ENCODE peak calls at places on chromosomes 12 and 14, in five cellular contexts. One of them, this sample, is unnamed.

GRCh38 chr14:105398726-105399440 is 545 bp downstream of the TEX22 start:
- DNase-seq in NCI-H1417: peak
- DNase-seq in putamen: no peak
- DNase-seq in MV-4-11: no peak
- DNase-seq in HCT116: no peak
- DNase-seq in this sample: peak

GRCh38 chr14:36591482-36591881 is 9.1 kb upstream of the NKX2-8 start:
- DNase-seq in MV-4-11: no peak
- DNase-seq in putamen: no peak
- DNase-seq in NCI-H1417: no peak
- DNase-seq in HCT116: no peak
- DNase-seq in this sample: no peak

GRCh38 chr12:102631274-102631673 is 150.9 kb upstream of the IGF1 start:
- DNase-seq in MV-4-11: no peak
- DNase-seq in NCI-H1417: no peak
- DNase-seq in HCT116: no peak
- DNase-seq in putamen: no peak
- DNase-seq in this sample: no peak

GRCh38 chr14:102279688-102280348 is 25.1 kb downstream of the MOK start:
- DNase-seq in HCT116: peak
- DNase-seq in NCI-H1417: no peak
- DNase-seq in putamen: no peak
- DNase-seq in MV-4-11: no peak
- DNase-seq in this sample: no peak

GRCh38 chr12:100311317-100311716 is 44.3 kb downstream of the SCYL2 start:
- DNase-seq in putamen: no peak
- DNase-seq in NCI-H1417: no peak
- DNase-seq in HCT116: no peak
- DNase-seq in MV-4-11: no peak
- DNase-seq in this sample: no peak

GRCh38 chr12:48265792-48266191 is 62.7 kb upstream of the OR10AD1 start:
- DNase-seq in MV-4-11: no peak
- DNase-seq in NCI-H1417: no peak
- DNase-seq in putamen: no peak
- DNase-seq in HCT116: no peak
- DNase-seq in this sample: no peak

GRCh38 chr12:17949558-17950141 is 140.3 kb downstream of the RERGL start:
- DNase-seq in HCT116: no peak
- DNase-seq in NCI-H1417: peak
- DNase-seq in MV-4-11: no peak
- DNase-seq in putamen: no peak
- DNase-seq in this sample: no peak

GRCh38 chr12:104381721-104382480 is 74.8 kb upstream of the CHST11 start:
- DNase-seq in MV-4-11: peak
- DNase-seq in HCT116: peak
- DNase-seq in putamen: peak
- DNase-seq in NCI-H1417: peak
- DNase-seq in this sample: peak

GRCh38 chr14:26128931-26129674 is 468.7 kb downstream of the NOVA1 start:
- DNase-seq in MV-4-11: no peak
- DNase-seq in HCT116: no peak
- DNase-seq in putamen: no peak
- DNase-seq in NCI-H1417: no peak
- DNase-seq in this sample: no peak

GRCh38 chr12:51911307-51911706 is 4.0 kb downstream of the ACVRL1 start:
- DNase-seq in HCT116: no peak
- DNase-seq in NCI-H1417: no peak
- DNase-seq in MV-4-11: peak
- DNase-seq in putamen: no peak
- DNase-seq in this sample: no peak

GRCh38 chr14:39488600-39488999 is 56.4 kb upstream of the FBXO33 start:
- DNase-seq in NCI-H1417: peak
- DNase-seq in putamen: peak
- DNase-seq in HCT116: no peak
- DNase-seq in MV-4-11: no peak
- DNase-seq in this sample: peak

GRCh38 chr12:91513354-91513753 is 330.7 kb upstream of the DCN start:
- DNase-seq in NCI-H1417: no peak
- DNase-seq in HCT116: no peak
- DNase-seq in putamen: no peak
- DNase-seq in MV-4-11: no peak
- DNase-seq in this sample: no peak

GRCh38 chr12:119176267-119177055 is 2.3 kb upstream of the HSPB8 start:
- DNase-seq in NCI-H1417: no peak
- DNase-seq in putamen: no peak
- DNase-seq in MV-4-11: no peak
- DNase-seq in HCT116: peak
- DNase-seq in this sample: peak

GRCh38 chr14:75252254-75252837 is 26.3 kb upstream of the FOS start:
- DNase-seq in NCI-H1417: no peak
- DNase-seq in HCT116: no peak
- DNase-seq in putamen: no peak
- DNase-seq in MV-4-11: no peak
- DNase-seq in this sample: no peak

GRCh38 chr12:75908961-75909699 is 122.4 kb downstream of the PHLDA1 start:
- DNase-seq in MV-4-11: no peak
- DNase-seq in putamen: peak
- DNase-seq in NCI-H1417: peak
- DNase-seq in HCT116: no peak
- DNase-seq in this sample: peak

GRCh38 chr12:102903318-102904007 is 13.6 kb downstream of the PAH start:
- DNase-seq in putamen: no peak
- DNase-seq in MV-4-11: no peak
- DNase-seq in NCI-H1417: no peak
- DNase-seq in HCT116: no peak
- DNase-seq in this sample: no peak

GRCh38 chr14:29215853-29216252 is 449.3 kb downstream of the FOXG1 start:
- DNase-seq in NCI-H1417: no peak
- DNase-seq in HCT116: no peak
- DNase-seq in MV-4-11: no peak
- DNase-seq in putamen: no peak
- DNase-seq in this sample: peak

GRCh38 chr12:8629486-8630033 is 16.9 kb upstream of the AICDA start:
- DNase-seq in putamen: no peak
- DNase-seq in HCT116: no peak
- DNase-seq in MV-4-11: peak
- DNase-seq in NCI-H1417: no peak
- DNase-seq in this sample: no peak

GRCh38 chr12:10801727-10802126 is 700 bp downstream of the TAS2R7 start:
- DNase-seq in NCI-H1417: no peak
- DNase-seq in MV-4-11: no peak
- DNase-seq in putamen: no peak
- DNase-seq in HCT116: no peak
- DNase-seq in this sample: no peak

GRCh38 chr14:100836961-100837811 is 11.3 kb downstream of the MEG3 start:
- DNase-seq in MV-4-11: no peak
- DNase-seq in NCI-H1417: no peak
- DNase-seq in putamen: no peak
- DNase-seq in HCT116: no peak
- DNase-seq in this sample: no peak

GRCh38 chr14:94484476-94484875 is 8.5 kb upstream of the SERPINA9 start:
- DNase-seq in NCI-H1417: no peak
- DNase-seq in putamen: no peak
- DNase-seq in MV-4-11: no peak
- DNase-seq in HCT116: no peak
- DNase-seq in this sample: no peak